ENCODE peak calls at places on chromosomes 3 and 15, in four cellular contexts. N is PC-3, C is HCT116, D is hepatocyte. B is an unnamed sample.

GRCh38 chr3:47661121-47661752 is 82.6 kb upstream of the CSPG5 start:
- DNase-seq in C (no peak), D (peak; percentile 29), N (peak; percentile 73), B (no peak)

GRCh38 chr3:114624676-114625181 is 330.9 kb downstream of the TIGIT start:
- DNase-seq in C (peak; percentile 87), N (peak; percentile 70), D (peak; percentile 88), B (no peak)

GRCh38 chr3:39383913-39384664 is 919 bp downstream of the SLC25A38 start:
- DNase-seq in C (peak; percentile 82), N (peak; percentile 96), D (peak; percentile 99), B (peak; percentile 96)

GRCh38 chr3:153856932-153857331 is 264.3 kb upstream of the ARHGEF26 start:
- DNase-seq in N (peak; percentile 42), C (no peak), D (no peak), B (no peak)

GRCh38 chr3:39156421-39156820 is 3.0 kb upstream of the CSRNP1 start:
- DNase-seq in D (no peak), N (no peak), C (no peak), B (no peak)

GRCh38 chr3:41274944-41275668 is 75.8 kb downstream of the CTNNB1 start:
- DNase-seq in C (no peak), D (peak; percentile 67), N (peak; percentile 95), B (no peak)

GRCh38 chr3:4978259-4978965 is 825 bp upstream of the BHLHE40 start:
- DNase-seq in C (peak; percentile 94), D (peak; percentile 97), N (peak; percentile 98), B (peak; percentile 23)

GRCh38 chr15:64776402-64776786 is 1.0 kb upstream of the RBPMS2 start:
- DNase-seq in C (no peak), D (no peak), N (no peak), B (no peak)

GRCh38 chr3:131238496-131238895 is 143.1 kb upstream of the NUDT16 start:
- DNase-seq in C (no peak), N (no peak), D (no peak), B (no peak)

GRCh38 chr15:70491183-70491621 is 272.2 kb downstream of the UACA start:
- DNase-seq in D (no peak), C (no peak), N (no peak), B (peak; percentile 53)

GRCh38 chr3:152943645-152944044 is 108.7 kb downstream of the P2RY1 start:
- DNase-seq in D (no peak), N (peak; percentile 65), C (peak; percentile 33), B (no peak)

GRCh38 chr15:25883860-25884259 is 20.7 kb upstream of the ATP10A start:
- DNase-seq in N (peak; percentile 90), D (no peak), C (no peak), B (no peak)

GRCh38 chr15:89632563-89633430 is 22.5 kb downstream of the KIF7 start:
- DNase-seq in D (no peak), N (no peak), C (no peak), B (no peak)

GRCh38 chr15:73870700-73871408 is 2.5 kb upstream of the TBC1D21 start:
- DNase-seq in D (peak; percentile 33), N (no peak), C (no peak), B (no peak)

GRCh38 chr3:177816667-177817208 is 619.5 kb upstream of the TBL1XR1 start:
- DNase-seq in D (no peak), C (peak; percentile 44), N (peak; percentile 99), B (peak; percentile 4)

GRCh38 chr15:40050788-40051615 is 12.0 kb upstream of the SRP14 start:
- DNase-seq in D (no peak), N (no peak), C (no peak), B (no peak)

GRCh38 chr3:156509209-156510174 is 45.4 kb downstream of the SSR3 start:
- DNase-seq in D (peak; percentile 75), N (peak; percentile 86), C (peak; percentile 37), B (peak; percentile 69)

GRCh38 chr3:64225695-64226499 is 631 bp upstream of the PRICKLE2 start:
- DNase-seq in D (no peak), N (no peak), C (no peak), B (no peak)

GRCh38 chr3:10377148-10377725 is 56.3 kb upstream of the SEC13 start:
- DNase-seq in D (no peak), N (no peak), C (no peak), B (no peak)

GRCh38 chr3:22730701-22731100 is 472.4 kb upstream of the UBE2E2 start:
- DNase-seq in N (no peak), D (no peak), C (no peak), B (no peak)

GRCh38 chr15:57319919-57320542 is 56.3 kb upstream of the CGNL1 start:
- DNase-seq in C (no peak), N (no peak), D (no peak), B (no peak)

GRCh38 chr15:31024330-31024729 is 32.9 kb upstream of the MTMR10 start:
- DNase-seq in C (peak; percentile 16), D (peak; percentile 64), N (peak; percentile 32), B (no peak)

GRCh38 chr15:61879219-61879618 is 181.0 kb downstream of the VPS13C start:
- DNase-seq in N (peak; percentile 95), D (peak; percentile 13), C (no peak), B (no peak)

GRCh38 chr3:107218864-107219269 is 158.4 kb upstream of the CCDC54 start:
- DNase-seq in N (no peak), C (no peak), D (no peak), B (no peak)

GRCh38 chr3:38493019-38493418 is 3.1 kb upstream of the EXOG start:
- DNase-seq in D (no peak), C (no peak), N (no peak), B (no peak)

GRCh38 chr3:119930286-119930685 is 148.4 kb downstream of the NR1I2 start:
- DNase-seq in D (no peak), C (no peak), N (no peak), B (no peak)

GRCh38 chr3:119939087-119939486 is 155.2 kb downstream of the GSK3B start:
- DNase-seq in D (no peak), N (no peak), C (no peak), B (no peak)

GRCh38 chr3:119937229-119937628 is 155.3 kb downstream of the NR1I2 start:
- DNase-seq in N (no peak), D (no peak), C (no peak), B (no peak)

GRCh38 chr3:119933197-119933596 is 151.3 kb downstream of the NR1I2 start:
- DNase-seq in D (no peak), N (no peak), C (no peak), B (no peak)

DNA sequence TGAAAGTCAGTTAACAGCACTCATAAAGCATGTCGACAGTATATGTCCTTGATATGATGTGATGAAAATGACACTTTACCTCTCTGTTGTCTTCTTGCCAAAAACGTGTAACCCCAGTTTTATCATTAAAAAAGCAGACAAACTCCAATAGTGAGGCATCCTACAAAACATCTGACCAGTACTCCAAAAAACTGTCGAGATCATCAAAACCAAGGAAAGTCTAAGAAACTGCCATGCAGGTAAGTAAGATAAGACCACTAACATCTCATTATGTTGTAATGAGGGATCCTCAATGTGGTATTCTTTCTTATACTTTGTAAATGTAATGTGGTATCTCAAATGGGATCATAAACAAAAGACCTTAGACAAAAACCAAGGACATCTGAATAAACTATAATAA is 152.3 kb downstream of the NR1I2 start:
- DNase-seq in C (no peak), N (no peak), D (no peak), B (no peak)
- H3K4me1 ChIP-seq in C (no peaks in the 10 kb centered on the region), N (no peaks in the 10 kb centered on the region), D (no peaks in the 10 kb centered on the region), B (no peaks in the 10 kb centered on the region)

GRCh38 chr3:42526616-42527367 is 24.3 kb downstream of the VIPR1 start:
- DNase-seq in C (no peak), D (no peak), N (no peak), B (no peak)
- TF ChIP-seq CTCF in C (peak; percentile 3), D (no peak), N (no peak), B (no peak)

GRCh38 chr15:48592221-48592731 is 53.2 kb downstream of the FBN1 start:
- DNase-seq in D (peak; percentile 25), C (no peak), N (no peak), B (no peak)
- TF ChIP-seq EZH2phosphoT487 in D (no peak), C (no peak), N (no peak), B (no peak)

DNA sequence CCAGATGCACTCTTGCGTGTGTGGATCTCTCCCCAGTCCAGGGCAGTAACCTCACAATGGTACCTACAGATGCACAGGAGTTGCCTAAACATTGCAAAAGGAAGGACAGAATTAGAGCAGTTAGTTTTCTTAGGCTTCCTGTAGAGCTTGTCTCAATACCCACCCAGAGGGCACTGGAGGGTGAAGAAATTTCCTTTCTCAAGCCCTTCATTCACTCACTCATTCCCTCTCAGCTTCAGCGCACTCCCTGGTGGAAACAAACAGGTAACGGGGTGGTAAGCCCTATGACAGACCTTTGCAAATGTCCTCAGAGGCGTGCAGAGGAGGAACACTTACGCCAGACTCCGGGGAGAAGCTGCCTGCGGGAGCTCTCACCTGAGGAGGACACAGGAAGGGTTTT is 267.4 kb upstream of the HES1 start:
- DNase-seq in N (no peak), D (no peak), C (no peak), B (peak; percentile 91)
- H3K4me1 ChIP-seq in N (peaks cover 57% of the 10 kb centered on the region), D (peaks cover 38% of the 10 kb centered on the region), C (peaks cover 45% of the 10 kb centered on the region), B (peaks cover 73% of the 10 kb centered on the region)

GRCh38 chr3:25576836-25577454 is 87.8 kb downstream of the TOP2B start:
- DNase-seq in N (no peak), C (no peak), D (no peak), B (no peak)
- TF ChIP-seq CTCF in N (no peak), C (peak; percentile 46), D (no peak), B (peak; percentile 24)

DNA sequence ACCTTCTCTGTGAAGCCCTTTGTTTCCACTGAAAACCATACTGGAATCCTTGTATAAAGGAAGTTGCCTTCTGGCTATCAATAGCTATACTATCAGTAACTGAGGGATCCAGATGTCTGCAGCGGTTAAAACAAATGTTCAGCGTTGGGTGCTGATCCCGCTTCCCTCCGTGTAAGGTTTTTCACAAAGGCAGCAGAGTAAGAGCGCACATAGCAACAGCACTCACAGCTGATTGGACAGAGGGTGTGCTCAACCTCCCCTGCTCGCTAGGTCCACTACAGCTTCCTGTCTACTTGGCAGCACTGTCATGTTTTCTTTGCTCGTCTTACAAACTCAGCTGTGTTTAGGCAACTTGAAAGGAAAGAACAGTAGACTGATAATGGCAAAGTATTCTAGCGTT is 27.3 kb downstream of the ATOSA start:
- DNase-seq in C (peak; percentile 32), D (peak; percentile 84), N (peak; percentile 71), B (no peak)
- TF ChIP-seq EZH2phosphoT487 in C (no peak), D (no peak), N (no peak), B (no peak)

GRCh38 chr3:71533588-71533987 is 49.9 kb downstream of the FOXP1 start:
- DNase-seq in D (no peak), C (no peak), N (no peak), B (no peak)

GRCh38 chr3:71541313-71541712 is 42.2 kb downstream of the FOXP1 start:
- DNase-seq in N (no peak), C (no peak), D (no peak), B (no peak)

GRCh38 chr3:71536376-71536965 is 47.1 kb downstream of the FOXP1 start:
- DNase-seq in N (peak; percentile 53), D (no peak), C (no peak), B (no peak)

GRCh38 chr3:71532639-71533395 is 50.7 kb downstream of the FOXP1 start:
- DNase-seq in N (peak; percentile 89), C (no peak), D (no peak), B (no peak)

GRCh38 chr3:71537211-71537611 is 46.3 kb downstream of the FOXP1 start:
- DNase-seq in N (peak; percentile 78), C (peak; percentile 15), D (peak; percentile 62), B (no peak)
- H3K4me1 ChIP-seq in N (peaks cover 52% of the 10 kb centered on the region), C (peaks cover 8% of the 10 kb centered on the region), D (peaks cover 22% of the 10 kb centered on the region), B (peaks cover 27% of the 10 kb centered on the region)

B was measured in OCI-LY7.